ENCODE peak calls at places on chromosomes 5 and 9, in seven cellular contexts. I, E, O, S, Z, Q and G are unnamed samples.

GRCh38 chr5:76468625-76469410 is 65.7 kb downstream of the IQGAP2 start:
- DNase-seq in Z (no peak), E (no peak), I (no peak), S (no peak), Q (no peak), O (no peak), G (no peak)

GRCh38 chr5:66958984-66959641 is 237.5 kb downstream of the CD180 start:
- DNase-seq in Q (no peak), E (peak), I (peak), S (peak), Z (peak), O (no peak), G (peak)

GRCh38 chr5:14871084-14871572 is 450 bp downstream of the ANKH start:
- DNase-seq in E (no peak), Z (no peak), S (no peak), O (peak), I (peak), Q (peak), G (peak)

GRCh38 chr5:180675036-180675635 is 25.7 kb upstream of the FLT4 start:
- DNase-seq in I (no peak), E (no peak), Q (no peak), O (no peak), S (no peak), Z (no peak), G (no peak)

GRCh38 chr5:351911-352225 is 30.4 kb downstream of the AHRR start:
- DNase-seq in E (no peak), S (no peak), O (no peak), Q (no peak), Z (no peak), I (no peak), G (no peak)

GRCh38 chr5:97839338-97840081 is 656.5 kb upstream of the RIOK2 start:
- DNase-seq in O (no peak), E (no peak), Q (no peak), Z (peak), S (no peak), I (no peak), G (no peak)

GRCh38 chr5:82109013-82109412 is 137.2 kb downstream of the ATG10 start:
- DNase-seq in I (no peak), S (no peak), E (no peak), Z (no peak), O (no peak), Q (no peak), G (no peak)

GRCh38 chr5:132905938-132906337 is 32.5 kb downstream of the LEAP2 start:
- DNase-seq in S (no peak), E (no peak), Q (no peak), I (no peak), Z (peak), O (no peak), G (no peak)

GRCh38 chr5:112737088-112737471 is 605 bp upstream of the APC start:
- DNase-seq in E (no peak), I (peak), S (no peak), Z (no peak), Q (no peak), O (peak), G (no peak)

GRCh38 chr9:120434532-120434931 is 145.4 kb downstream of the CDK5RAP2 start:
- DNase-seq in O (no peak), S (no peak), Q (no peak), Z (peak), I (no peak), E (peak), G (no peak)

GRCh38 chr5:138656916-138657315 is 81.7 kb upstream of the HSPA9 start:
- DNase-seq in E (no peak), S (no peak), Z (no peak), O (no peak), I (no peak), Q (no peak), G (no peak)

DNA sequence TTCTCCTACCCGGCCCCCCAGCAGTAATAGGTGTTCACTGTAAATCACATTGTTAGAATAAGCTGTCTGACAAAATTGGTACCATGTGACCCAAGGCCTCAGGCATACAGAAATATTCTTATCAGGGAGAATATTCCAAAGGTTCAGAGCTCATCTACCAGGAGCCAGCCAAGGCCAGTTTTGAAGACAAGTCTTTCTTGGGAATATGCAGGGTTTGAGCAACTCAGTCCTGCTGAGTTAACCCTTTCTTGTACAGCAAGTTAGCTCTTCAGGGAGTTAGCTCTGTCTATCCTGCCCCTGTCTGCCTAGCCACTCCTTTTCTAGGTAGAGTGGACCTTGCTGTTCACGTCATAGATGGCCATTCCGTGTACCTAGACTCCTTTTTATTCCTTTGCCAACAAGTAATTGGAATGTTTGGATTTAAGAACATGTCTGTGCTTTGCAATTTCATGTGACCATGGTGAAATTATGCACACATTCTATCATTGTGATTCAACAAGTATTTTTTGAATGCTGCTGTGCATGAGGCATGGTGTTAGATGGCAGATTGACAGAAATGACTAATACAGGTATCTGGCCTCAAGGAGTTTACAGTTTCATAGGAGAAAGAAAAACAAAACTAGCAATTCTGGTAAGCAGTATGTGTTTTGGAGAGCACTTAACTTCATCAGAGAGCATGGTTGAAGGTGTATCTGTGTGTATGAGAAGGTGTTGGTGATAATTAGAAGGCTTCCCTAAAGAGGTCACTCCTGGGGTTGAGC is 22.6 kb downstream of the TGFBR1 start:
- DNase-seq in I (no peak), Q (no peak), O (no peak), Z (peak), S (no peak), E (no peak), G (no peak)
- H3K27ac ChIP-seq in I (no peak), Q (no peak), O (no peak), Z (no peak), S (no peak), E (no peak), G (no peak)

DNA sequence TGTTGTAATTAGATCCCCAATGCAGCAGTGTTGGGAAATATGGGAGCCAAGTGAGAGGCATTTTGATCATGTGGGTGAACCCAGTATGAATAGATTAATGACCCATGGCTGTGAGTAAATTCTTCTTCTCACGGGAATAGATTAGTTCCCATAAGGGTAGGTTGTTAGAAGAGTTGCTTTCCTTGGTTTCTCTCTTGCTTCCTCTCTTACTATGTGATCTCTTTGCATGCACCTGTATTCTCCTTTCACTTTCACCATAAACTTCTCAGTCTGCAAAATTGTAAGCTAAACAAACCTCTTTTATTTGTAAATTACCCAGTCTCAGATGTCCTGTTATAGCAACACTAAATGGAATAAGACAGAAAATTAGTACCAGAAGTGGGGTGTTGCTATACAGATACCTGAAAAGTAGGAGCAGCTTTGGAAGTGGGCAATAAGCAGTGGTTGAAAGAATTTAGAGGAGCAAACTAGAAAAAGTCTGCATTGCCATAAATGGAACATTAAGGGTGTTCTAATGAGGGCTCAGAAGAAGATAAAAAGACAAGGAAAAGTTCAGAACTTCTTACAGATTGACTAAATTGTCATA is 1090.0 kb upstream of the ARRDC3 start:
- DNase-seq in Q (no peak), Z (no peak), O (no peak), E (no peak), S (no peak), I (no peak), G (no peak)
- H3K27ac ChIP-seq in Q (no peak), Z (no peak), O (no peak), E (no peak), S (no peak), I (no peak), G (no peak)

DNA sequence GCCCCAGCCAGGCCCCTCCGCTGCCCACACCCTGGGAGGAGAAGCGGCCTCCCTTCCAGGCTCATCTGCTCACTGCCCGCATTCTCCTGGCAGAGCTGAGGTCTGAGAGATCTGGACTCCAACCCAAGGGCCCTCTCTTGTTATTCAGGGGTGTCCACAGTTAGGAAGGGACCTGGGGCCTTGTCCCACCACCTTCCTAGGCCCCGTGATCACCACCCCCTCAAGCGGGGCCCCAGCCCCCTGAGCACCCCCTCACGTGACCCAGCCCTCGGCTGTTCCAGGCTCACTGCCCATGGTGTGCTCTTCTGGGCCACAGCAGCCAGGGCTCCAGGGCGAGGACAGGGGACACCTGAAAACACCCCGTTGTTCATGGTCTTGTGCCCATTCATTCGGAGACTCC is 48.7 kb downstream of the NEURL1B start:
- DNase-seq in I (no peak), Z (no peak), E (no peak), Q (no peak), S (no peak), O (no peak), G (no peak)
- H3K27ac ChIP-seq in I (no peak), Z (no peak), E (peak), Q (peak), S (no peak), O (no peak), G (no peak)

GRCh38 chr9:72041775-72042194 is 18.6 kb downstream of the C9orf57 start:
- DNase-seq in O (no peak), Z (peak), I (no peak), E (peak), S (no peak), Q (no peak), G (no peak)
- H3K27ac ChIP-seq in O (no peak), Z (no peak), I (no peak), E (no peak), S (no peak), Q (no peak), G (no peak)

DNA sequence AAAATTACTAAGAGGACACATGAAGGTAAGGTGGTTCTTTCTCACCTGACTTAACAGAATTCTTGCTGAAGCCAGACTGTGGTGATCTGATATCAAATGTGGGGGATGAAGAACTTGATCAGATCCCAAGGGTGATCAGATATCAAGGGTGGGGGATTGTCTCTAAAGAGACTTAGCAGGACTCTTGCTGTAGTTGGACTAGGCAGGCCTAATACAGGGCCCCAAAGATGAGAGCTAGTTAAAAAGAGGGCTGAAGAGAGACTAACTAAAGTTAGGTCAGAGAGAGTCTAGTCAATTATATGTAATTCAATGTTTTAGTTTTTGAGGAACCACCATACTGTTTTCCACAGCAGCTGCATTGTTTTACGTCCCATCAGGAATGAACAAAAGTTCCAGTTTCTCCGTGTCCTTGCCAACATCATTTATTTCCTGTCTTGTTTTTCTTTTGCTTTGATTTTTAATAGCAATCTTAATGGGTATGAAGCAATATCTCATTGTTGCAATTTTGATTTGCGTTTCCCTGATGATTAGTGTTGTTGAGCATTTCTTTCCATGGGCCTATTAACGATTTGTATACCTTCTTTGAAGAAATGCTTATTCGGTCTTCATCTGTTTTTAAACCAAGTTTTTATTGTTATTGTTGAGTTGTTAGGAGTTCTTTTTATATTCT is 77.7 kb upstream of the ALDH1A1 start:
- DNase-seq in Z (no peak), Q (no peak), I (no peak), E (no peak), S (no peak), O (no peak), G (no peak)
- H3K27ac ChIP-seq in Z (no peak), Q (no peak), I (no peak), E (no peak), S (no peak), O (no peak), G (no peak)

DNA sequence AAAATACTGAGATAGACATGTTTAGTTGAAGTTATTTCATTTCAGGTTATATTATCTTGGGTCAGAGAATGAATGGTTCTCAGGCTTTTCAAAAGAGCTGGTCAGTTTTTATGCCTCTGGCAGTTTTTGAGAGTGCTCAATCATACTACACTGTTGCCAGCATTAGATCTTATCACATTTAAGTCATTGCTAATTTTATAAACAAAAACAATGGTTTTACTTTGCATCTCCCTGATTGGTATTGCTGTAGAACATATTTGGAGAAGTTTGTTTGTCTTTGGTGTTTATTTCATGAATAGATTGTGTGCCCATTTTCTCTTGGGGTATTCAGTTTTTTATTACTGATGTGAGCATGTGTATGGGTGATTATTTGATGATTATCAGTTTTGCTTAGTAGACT is 1.5 kb downstream of the CATSPER3 start:
- DNase-seq in I (no peak), S (no peak), O (no peak), Q (no peak), E (no peak), Z (no peak), G (no peak)
- H3K27ac ChIP-seq in I (no peak), S (no peak), O (no peak), Q (no peak), E (no peak), Z (no peak), G (no peak)

GRCh38 chr9:96072930-96073329 is 197.4 kb downstream of the ERCC6L2 start:
- DNase-seq in Z (no peak), O (no peak), I (no peak), Q (no peak), S (no peak), E (no peak), G (no peak)

GRCh38 chr9:96069821-96070220 is 194.3 kb downstream of the ERCC6L2 start:
- DNase-seq in Z (no peak), Q (no peak), S (no peak), I (no peak), E (no peak), O (no peak), G (no peak)

GRCh38 chr9:96068511-96068910 is 193.0 kb downstream of the ERCC6L2 start:
- DNase-seq in O (no peak), I (no peak), S (no peak), E (peak), Z (no peak), Q (no peak), G (no peak)

GRCh38 chr9:96073531-96074284 is 198.2 kb downstream of the ERCC6L2 start:
- DNase-seq in E (no peak), S (peak), Q (no peak), Z (no peak), I (no peak), O (no peak), G (no peak)

DNA sequence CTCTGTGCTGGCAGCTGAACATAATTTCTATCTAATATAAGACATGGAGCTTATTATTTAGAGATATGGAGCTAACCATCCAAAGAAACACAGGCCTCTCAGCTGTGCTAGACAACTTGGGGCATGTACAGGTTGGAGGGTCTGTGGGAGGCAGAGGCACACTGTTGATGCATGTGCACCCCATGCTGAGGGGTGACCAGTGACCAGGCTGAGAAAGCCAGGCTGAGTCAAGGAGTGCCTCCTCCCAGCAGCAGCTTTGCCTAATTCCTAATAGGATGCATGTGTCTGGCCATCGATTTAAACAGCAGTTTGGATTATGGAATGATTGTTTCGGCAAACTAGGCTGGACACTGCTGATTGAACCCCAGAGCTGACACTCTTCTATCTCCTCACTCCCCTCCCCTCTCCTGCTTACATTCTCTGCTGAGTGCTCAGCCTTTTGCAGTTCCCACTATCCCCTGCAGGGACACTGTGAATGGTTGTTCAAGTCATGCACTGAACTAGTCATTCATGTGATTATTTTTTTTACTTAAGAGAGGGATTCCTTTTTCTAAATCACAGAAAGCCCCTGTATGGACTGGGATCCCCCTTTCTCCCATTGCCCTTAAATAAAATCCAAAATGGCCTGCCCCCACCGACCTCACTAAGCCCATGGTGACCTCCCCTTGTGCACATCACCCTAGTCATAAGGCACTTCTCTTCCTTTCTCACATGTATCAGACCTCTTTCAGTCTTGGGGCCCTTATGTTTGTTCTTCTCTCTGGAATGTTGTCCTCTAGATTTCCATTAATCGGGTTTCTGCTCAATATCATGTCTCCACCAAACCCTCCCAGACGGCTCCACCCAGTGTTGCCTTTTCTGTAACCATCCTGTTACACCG is 196.0 kb downstream of the ERCC6L2 start:
- DNase-seq in E (no peak), Q (no peak), Z (peak), O (peak), I (peak), S (peak), G (no peak)
- H3K27ac ChIP-seq in E (no peak), Q (no peak), Z (no peak), O (no peak), I (no peak), S (no peak), G (no peak)